ENCODE peak calls at places on chromosomes 11 and 22, in eight cellular contexts. L is fibroblast of pulmonary artery, Y is left lung, N is bronchial epithelial cell, C is IMR-90, O is brain microvascular endothelial cell, H is AG04450, B is A549. X is an unnamed sample.

GRCh38 chr11:45818961-45819605 is 14.1 kb downstream of the SLC35C1 start:
- DNase-seq in L (no peak), Y (peak), N (no peak), C (no peak), O (no peak), H (no peak), B (no peak), X (no peak)

GRCh38 chr22:27881404-27881803 is 37.7 kb downstream of the PITPNB start:
- DNase-seq in L (peak), Y (no peak), N (no peak), C (peak), O (no peak), H (peak), B (no peak), X (peak)

GRCh38 chr22:44848296-44848741 is 95.9 kb downstream of the ARHGAP8 start:
- DNase-seq in L (peak), Y (no peak), N (no peak), C (peak), O (no peak), H (no peak), B (no peak), X (no peak)

GRCh38 chr11:62880231-62880802 is 379 bp upstream of the SLC3A2 start:
- DNase-seq in L (peak), Y (peak), N (peak), C (peak), O (peak), H (peak), B (peak), X (no peak)

GRCh38 chr11:93997741-93998140 is 23.4 kb upstream of the HEPHL1 start:
- DNase-seq in L (no peak), Y (no peak), N (peak), C (no peak), O (no peak), H (no peak), B (no peak), X (no peak)

GRCh38 chr11:27228232-27228631 is 134.8 kb downstream of the CCDC34 start:
- DNase-seq in L (no peak), Y (no peak), N (peak), C (no peak), O (no peak), H (no peak), B (no peak), X (no peak)

GRCh38 chr22:46758867-46759290 is 3.6 kb upstream of the TBC1D22A start:
- DNase-seq in L (peak), Y (no peak), N (peak), C (peak), O (peak), H (peak), B (peak), X (no peak)

GRCh38 chr11:64294665-64295289 is 3.7 kb downstream of the KCNK4 start:
- DNase-seq in L (no peak), Y (no peak), N (no peak), C (no peak), O (no peak), H (no peak), B (no peak), X (no peak)

GRCh38 chr11:78414321-78415051 is 3.1 kb downstream of the GAB2 start:
- DNase-seq in L (peak), Y (no peak), N (peak), C (peak), O (no peak), H (no peak), B (peak), X (no peak)

GRCh38 chr11:47004595-47005033 is 68.1 kb downstream of the CSTPP1 start:
- DNase-seq in L (peak), Y (peak), N (peak), C (peak), O (peak), H (peak), B (no peak), X (peak)

GRCh38 chr11:1917523-1918435 is 1.7 kb upstream of the TNNT3 start:
- DNase-seq in L (no peak), Y (peak), N (no peak), C (no peak), O (no peak), H (no peak), B (no peak), X (no peak)
- TF ChIP-seq CTCF in L (peak), Y (no peak), N (peak), C (no peak), O (peak), H (peak), B (no peak), X (peak)

GRCh38 chr11:15073361-15074205 is at the start of gene CALCB:
- DNase-seq in L (peak), Y (no peak), N (peak), C (peak), O (no peak), H (no peak), B (no peak), X (no peak)
- H3K4me3 ChIP-seq in L (peak), Y (peak), N (peak), C (peak), O (peak), H (peak), B (peak), X (peak)

DNA sequence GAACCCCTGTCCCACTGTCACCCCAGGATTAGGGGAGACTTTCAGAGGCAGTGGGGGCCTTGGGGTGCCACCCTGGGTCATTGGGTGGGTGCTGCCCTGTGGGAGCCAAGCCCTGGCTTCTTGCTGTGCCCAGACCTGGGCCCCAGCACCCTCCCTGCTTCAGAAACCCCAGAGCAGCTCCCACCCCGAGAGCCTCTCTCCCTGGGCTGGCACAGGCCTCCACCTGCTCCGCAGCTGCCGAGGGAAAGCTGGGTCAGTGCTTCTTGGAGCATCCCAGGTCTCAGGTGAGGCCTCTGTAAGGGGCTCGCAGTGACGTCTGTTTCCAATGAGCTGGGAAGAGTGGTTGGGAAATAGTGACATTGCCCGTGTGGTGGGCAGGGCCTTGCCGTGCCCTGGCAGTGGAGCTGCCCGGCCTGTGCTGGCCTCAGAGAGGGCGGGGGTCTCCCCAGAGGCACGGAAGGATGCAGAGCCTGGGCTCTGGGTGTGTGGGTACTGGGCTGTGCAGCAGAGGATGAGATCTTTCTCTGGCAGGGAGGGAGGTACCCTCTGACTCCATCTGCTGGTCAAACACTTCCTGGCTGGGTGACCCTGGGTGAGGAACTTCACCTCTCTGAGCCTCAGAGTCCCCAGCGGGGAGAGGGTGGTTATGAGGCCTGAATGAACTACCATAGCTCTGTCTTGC is 23.0 kb downstream of the C22orf23 start:
- DNase-seq in L (peak), Y (no peak), N (no peak), C (peak), O (no peak), H (no peak), B (peak), X (no peak)
- TF ChIP-seq CTCF in L (peak), Y (no peak), N (peak), C (peak), O (peak), H (peak), B (peak), X (peak)

GRCh38 chr22:38872831-38873248 is 824 bp upstream of the CBX6 start:
- DNase-seq in L (peak), Y (peak), N (no peak), C (peak), O (no peak), H (no peak), B (peak), X (no peak)
- H3K4me3 ChIP-seq in L (peak), Y (peak), N (peak), C (peak), O (peak), H (peak), B (peak), X (peak)

GRCh38 chr22:32801436-32802290 is at the start of gene TIMP3:
- DNase-seq in L (peak), Y (peak), N (no peak), C (peak), O (peak), H (peak), B (no peak), X (peak)
- TF ChIP-seq CTCF in L (no peak), Y (no peak), N (no peak), C (no peak), O (no peak), H (no peak), B (no peak), X (no peak)

DNA sequence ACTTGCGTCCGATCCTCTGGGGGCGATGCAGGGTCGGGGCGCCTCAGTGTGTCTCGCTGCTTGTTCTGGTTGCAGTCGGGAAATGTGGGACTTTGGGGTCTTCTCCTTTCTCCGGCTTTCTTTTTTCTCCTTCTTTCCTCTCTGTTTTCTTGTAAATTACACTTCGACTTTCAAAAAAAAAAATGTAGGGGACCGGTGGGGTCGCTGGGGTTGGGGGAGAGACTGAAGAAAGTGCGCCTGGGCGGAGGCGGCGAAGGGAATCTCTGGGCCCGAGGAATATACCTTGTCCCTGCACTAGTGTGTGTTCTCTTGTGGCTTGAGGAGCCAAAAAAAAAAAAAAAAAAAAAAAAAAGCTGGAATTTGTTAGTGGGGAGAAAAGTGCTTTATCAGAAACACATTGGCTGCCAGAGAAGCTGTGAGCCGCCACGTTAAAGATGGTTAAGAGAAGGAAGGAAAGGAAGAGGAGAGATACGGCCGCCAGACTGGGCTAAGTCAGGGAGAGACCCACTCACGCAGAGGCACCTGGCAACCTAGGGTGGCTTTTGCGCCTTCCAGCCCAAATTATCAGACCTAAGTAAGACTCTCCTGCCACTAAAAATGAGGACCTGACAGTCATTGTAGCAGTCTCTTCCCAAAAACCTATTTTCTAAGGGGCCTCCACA is 8.4 kb upstream of the FLI1 start:
- DNase-seq in L (no peak), Y (no peak), N (no peak), C (no peak), O (no peak), H (no peak), B (no peak), X (no peak)
- H3K4me3 ChIP-seq in L (peak), Y (no peak), N (no peak), C (peak), O (peak), H (peak), B (no peak), X (peak)

GRCh38 chr22:39215430-39216142 is 29.2 kb downstream of the PDGFB start:
- DNase-seq in L (no peak), Y (peak), N (no peak), C (no peak), O (no peak), H (no peak), B (peak), X (no peak)
- TF ChIP-seq CTCF in L (peak), Y (no peak), N (peak), C (peak), O (peak), H (peak), B (peak), X (peak)

X was measured in astrocyte of the cerebellum.